ENCODE peak calls at places on chromosomes 5 and 9, in seven cellular contexts. C is endodermal cell; N is NCI-H524; K is CD4-positive, CD25-positive, alpha-beta regulatory T cell; Z is left ventricle myocardium superior; T is T-cell; L is stimulated activated CD4-positive, alpha-beta T cell treated with anti-CD3 and anti-CD28 coated beads, Interleukin-12 subunit alpha, Interleukin-12 subunit beta, amount 100 ng/mL, for 4 hours. I is an unnamed sample.

GRCh38 chr9:108053555-108054061 is 564.0 kb upstream of the KLF4 start:
- DNase-seq in C (no peak), K (no peak), T (no peak), L (no peak), N (peak; percentile 85), Z (peak; percentile 79), I (peak; percentile 33)

GRCh38 chr9:90054810-90055209 is 450.0 kb downstream of the GADD45G start:
- DNase-seq in T (no peak), C (no peak), K (no peak), L (no peak), Z (no peak), N (no peak), I (no peak)

GRCh38 chr5:135203593-135204036 is 169.6 kb upstream of the PITX1 start:
- DNase-seq in T (no peak), Z (no peak), L (no peak), N (peak; percentile 56), C (no peak), K (no peak), I (no peak)

GRCh38 chr9:75001719-75002421 is 26.2 kb downstream of the CARNMT1 start:
- DNase-seq in K (no peak), T (no peak), L (no peak), Z (no peak), C (no peak), N (peak; percentile 52), I (peak; percentile 44)

GRCh38 chr5:172417983-172418630 is 36.2 kb downstream of the SH3PXD2B start:
- DNase-seq in Z (peak; percentile 91), L (no peak), K (no peak), T (no peak), C (no peak), N (no peak), I (no peak)

GRCh38 chr5:178836628-178837027 is 23.1 kb upstream of the ZNF354B start:
- DNase-seq in K (no peak), L (no peak), C (no peak), Z (no peak), T (no peak), N (no peak), I (no peak)

GRCh38 chr9:4762108-4762888 is 21.3 kb upstream of the AK3 start:
- DNase-seq in Z (peak; percentile 76), N (peak; percentile 60), L (peak; percentile 79), C (peak; percentile 92), K (peak; percentile 64), T (peak; percentile 68), I (peak; percentile 41)

GRCh38 chr9:19741178-19741577 is 47.7 kb downstream of the SLC24A2 start:
- DNase-seq in C (no peak), L (no peak), T (no peak), K (no peak), N (no peak), Z (no peak), I (no peak)

GRCh38 chr9:75903785-75904360 is 13.4 kb downstream of the PCSK5 start:
- DNase-seq in N (no peak), Z (no peak), T (no peak), L (no peak), K (no peak), C (no peak), I (peak; percentile 27)

I was measured in HEK293T.